ENCODE peak calls at places on chromosomes 6 and 20, in eight cellular contexts. B is activated CD8-positive, alpha-beta T cell treated with anti-CD3 and anti-CD28 coated beads for 36 hours; K is GM12865; S is left ventricle myocardium inferior; Q is heart right ventricle; H is D721Med; V is fibroblast of mammary gland; Y is kidney epithelial cell. O is an unnamed sample.

GRCh38 chr20:17629678-17630089 is 52.4 kb downstream of the RRBP1 start:
- DNase-seq in Q (no peak), Y (no peak), H (no peak), K (no peak), V (no peak), B (no peak), S (no peak), O (no peak)

GRCh38 chr6:35359744-35360348 is 17.5 kb downstream of the PPARD start:
- DNase-seq in V (peak), S (peak), Q (peak), H (no peak), K (no peak), B (no peak), Y (peak), O (peak)

GRCh38 chr20:17568972-17569471 is 853 bp upstream of the DSTN start:
- DNase-seq in K (no peak), Y (peak), Q (peak), S (peak), H (no peak), V (peak), B (peak), O (no peak)

GRCh38 chr6:112144145-112144926 is 56.9 kb downstream of the FAM229B start:
- DNase-seq in V (peak), K (no peak), Q (no peak), Y (no peak), H (no peak), S (no peak), B (no peak), O (no peak)

GRCh38 chr6:33078442-33078841 is 2.7 kb downstream of the HLA-DPB1 start:
- DNase-seq in Q (no peak), V (no peak), S (no peak), B (no peak), Y (no peak), K (no peak), H (no peak), O (no peak)

GRCh38 chr6:143397229-143398222 is 53.0 kb downstream of the ADAT2 start:
- DNase-seq in Y (peak), V (peak), H (no peak), B (peak), S (no peak), K (no peak), Q (peak), O (peak)

GRCh38 chr6:31655349-31656237 is at the start of gene APOM:
- DNase-seq in Y (no peak), S (no peak), Q (no peak), V (no peak), H (no peak), K (no peak), B (no peak), O (peak)

GRCh38 chr6:143745160-143746133 is 67.7 kb downstream of the PHACTR2 start:
- DNase-seq in K (no peak), V (peak), Y (peak), B (no peak), S (no peak), Q (peak), H (no peak), O (peak)

GRCh38 chr6:76852776-76853175 is 610.5 kb downstream of the HTR1B start:
- DNase-seq in S (no peak), B (no peak), K (no peak), Y (no peak), V (peak), Q (no peak), H (no peak), O (no peak)

GRCh38 chr6:100230976-100231316 is 233.8 kb downstream of the SIM1 start:
- DNase-seq in S (no peak), K (no peak), H (no peak), V (peak), Y (peak), Q (no peak), B (no peak), O (no peak)

GRCh38 chr6:167091149-167092107 is 31.5 kb upstream of the CCR6 start:
- DNase-seq in B (no peak), K (peak), V (no peak), Q (no peak), Y (no peak), S (no peak), H (no peak), O (no peak)

GRCh38 chr20:37681384-37681977 is 12.3 kb upstream of the CTNNBL1 start:
- DNase-seq in V (no peak), S (no peak), H (no peak), Q (no peak), Y (no peak), K (no peak), B (no peak), O (no peak)

GRCh38 chr6:27863962-27864905 is 48.0 kb downstream of the OR2B2 start:
- DNase-seq in S (no peak), B (peak), Q (no peak), V (peak), H (no peak), K (peak), Y (no peak), O (no peak)

GRCh38 chr6:13303668-13304017 is 24.7 kb downstream of the TBC1D7 start:
- DNase-seq in V (peak), Q (peak), S (peak), H (no peak), K (peak), Y (no peak), B (peak), O (no peak)

GRCh38 chr6:53598584-53598983 is 53.7 kb upstream of the GCLC start:
- DNase-seq in Q (no peak), B (no peak), K (no peak), Y (no peak), S (no peak), V (no peak), H (no peak), O (no peak)

GRCh38 chr6:113858067-113858604 is 991 bp downstream of the MARCKS start:
- DNase-seq in B (peak), K (peak), Q (peak), S (peak), H (no peak), Y (no peak), V (peak), O (no peak)

GRCh38 chr6:157813757-157814455 is 9.1 kb upstream of the SNX9 start:
- DNase-seq in K (no peak), B (no peak), V (peak), Y (no peak), S (no peak), Q (no peak), H (no peak), O (no peak)

GRCh38 chr6:85449388-85449817 is 480 bp upstream of the NT5E start:
- DNase-seq in V (peak), K (peak), Y (no peak), S (no peak), Q (peak), H (no peak), B (peak), O (no peak)

GRCh38 chr6:41768545-41769308 is 11.0 kb downstream of the FRS3 start:
- DNase-seq in K (peak), S (no peak), Y (no peak), Q (no peak), V (no peak), B (no peak), H (no peak), O (no peak)

GRCh38 chr6:16146527-16146955 is 17.7 kb downstream of the MYLIP start:
- DNase-seq in S (no peak), Q (no peak), H (no peak), B (no peak), Y (no peak), K (no peak), V (no peak), O (no peak)

GRCh38 chr6:108561742-108562502 is 1.2 kb downstream of the FOXO3 start:
- DNase-seq in H (no peak), S (peak), V (peak), Q (peak), Y (no peak), K (no peak), B (no peak), O (no peak)

GRCh38 chr20:2696646-2697045 is 4.1 kb downstream of the EBF4 start:
- DNase-seq in B (no peak), K (no peak), Y (no peak), H (no peak), S (no peak), Q (no peak), V (no peak), O (no peak)

GRCh38 chr6:113529191-113529590 is 328.0 kb upstream of the MARCKS start:
- DNase-seq in H (no peak), S (no peak), K (no peak), Y (no peak), Q (no peak), V (peak), B (no peak), O (no peak)

GRCh38 chr6:137813308-137813707 is 53.8 kb upstream of the TNFAIP3 start:
- DNase-seq in Q (no peak), B (peak), Y (no peak), V (no peak), H (no peak), K (peak), S (no peak), O (no peak)

GRCh38 chr6:12608016-12608860 is 108.3 kb upstream of the PHACTR1 start:
- DNase-seq in Y (no peak), H (no peak), B (no peak), Q (no peak), V (no peak), K (peak), S (no peak), O (no peak)

GRCh38 chr20:17569616-17570346 is at the start of gene DSTN:
- DNase-seq in Q (peak), H (peak), S (peak), V (peak), Y (peak), K (peak), B (peak), O (no peak)

GRCh38 chr6:138240476-138241245 is 22.4 kb upstream of the PBOV1 start:
- DNase-seq in B (no peak), Q (no peak), V (peak), Y (no peak), H (no peak), S (no peak), K (no peak), O (no peak)

GRCh38 chr20:38685853-38686473 is 38.3 kb upstream of the SLC32A1 start:
- DNase-seq in H (no peak), K (peak), Q (peak), V (peak), B (peak), Y (no peak), S (peak), O (no peak)

GRCh38 chr6:154462425-154462824 is 48.1 kb downstream of the CNKSR3 start:
- DNase-seq in K (no peak), Y (no peak), H (no peak), B (no peak), Q (no peak), V (no peak), S (no peak), O (no peak)

GRCh38 chr6:21348462-21349195 is 244.9 kb upstream of the SOX4 start:
- DNase-seq in K (no peak), Y (peak), V (peak), S (peak), B (no peak), H (no peak), Q (peak), O (peak)

GRCh38 chr6:41693866-41694265 is 41.5 kb downstream of the TFEB start:
- DNase-seq in B (no peak), S (no peak), H (no peak), Y (no peak), K (no peak), Q (no peak), V (no peak), O (no peak)

GRCh38 chr6:6803180-6803978 is 214.9 kb downstream of the LY86 start:
- DNase-seq in K (peak), S (no peak), V (no peak), Q (no peak), B (peak), Y (peak), H (no peak), O (no peak)

GRCh38 chr20:40997116-40997515 is 31.5 kb upstream of the TOP1 start:
- DNase-seq in V (no peak), B (no peak), Y (no peak), H (no peak), K (no peak), S (no peak), Q (no peak), O (no peak)

GRCh38 chr6:3489032-3489757 is 32.3 kb upstream of the SLC22A23 start:
- DNase-seq in Q (peak), B (no peak), V (peak), K (no peak), S (no peak), Y (no peak), H (no peak), O (no peak)

GRCh38 chr6:46891396-46891795 is 30.3 kb downstream of the ADGRF5 start:
- DNase-seq in K (no peak), S (no peak), H (no peak), V (no peak), Y (no peak), B (no peak), Q (no peak), O (no peak)

GRCh38 chr6:7108196-7108963 is 619 bp downstream of the RREB1 start:
- DNase-seq in S (peak), Q (peak), B (peak), K (peak), H (no peak), Y (no peak), V (peak), O (no peak)

GRCh38 chr6:7579850-7580249 is 10.1 kb upstream of the SNRNP48 start:
- DNase-seq in H (no peak), B (no peak), V (no peak), S (no peak), Q (no peak), Y (no peak), K (no peak), O (no peak)

GRCh38 chr6:160024152-160024551 is 55.3 kb downstream of the IGF2R start:
- DNase-seq in Q (no peak), S (no peak), Y (no peak), K (no peak), V (no peak), H (no peak), B (no peak), O (no peak)

GRCh38 chr6:89789980-89790379 is 29.6 kb downstream of the MDN1 start:
- DNase-seq in S (no peak), B (no peak), H (no peak), Q (no peak), K (no peak), V (no peak), Y (no peak), O (no peak)

GRCh38 chr6:89790403-89790802 is 29.2 kb downstream of the MDN1 start:
- DNase-seq in B (no peak), Q (no peak), V (no peak), H (no peak), S (no peak), K (no peak), Y (no peak), O (no peak)

GRCh38 chr6:89794324-89794723 is 25.3 kb downstream of the MDN1 start:
- DNase-seq in Y (no peak), V (no peak), Q (no peak), S (no peak), B (peak), H (no peak), K (peak), O (no peak)

GRCh38 chr6:89793586-89793985 is 26.0 kb downstream of the MDN1 start:
- DNase-seq in S (peak), Q (peak), K (no peak), B (no peak), Y (no peak), V (no peak), H (no peak), O (no peak)

DNA sequence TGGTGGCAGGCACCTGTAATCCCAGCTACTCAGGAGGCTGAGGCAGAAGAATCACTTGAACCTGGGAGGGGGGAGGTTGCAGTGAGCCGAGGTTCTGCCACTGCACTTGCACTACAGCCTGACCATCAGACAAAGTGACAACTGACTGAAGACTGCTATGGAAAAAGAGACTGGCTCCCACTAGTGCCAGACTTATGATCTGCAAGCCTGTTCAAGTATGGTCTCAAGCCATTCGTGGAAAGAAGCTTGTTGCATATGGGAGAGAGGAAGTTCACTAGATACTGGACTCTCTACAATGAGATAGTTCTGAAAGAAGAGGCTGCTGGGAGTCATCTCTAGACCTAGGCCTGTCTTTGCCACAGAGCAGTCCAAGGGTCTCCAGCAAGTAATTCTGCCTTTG is 26.7 kb downstream of the MDN1 start:
- DNase-seq in B (peak), H (peak), Y (no peak), S (no peak), Q (no peak), K (peak), V (peak), O (no peak)
- TF ChIP-seq CTCF in B (peak), H (peak), Y (peak), S (peak), Q (peak), K (peak), V (peak), O (peak)

DNA sequence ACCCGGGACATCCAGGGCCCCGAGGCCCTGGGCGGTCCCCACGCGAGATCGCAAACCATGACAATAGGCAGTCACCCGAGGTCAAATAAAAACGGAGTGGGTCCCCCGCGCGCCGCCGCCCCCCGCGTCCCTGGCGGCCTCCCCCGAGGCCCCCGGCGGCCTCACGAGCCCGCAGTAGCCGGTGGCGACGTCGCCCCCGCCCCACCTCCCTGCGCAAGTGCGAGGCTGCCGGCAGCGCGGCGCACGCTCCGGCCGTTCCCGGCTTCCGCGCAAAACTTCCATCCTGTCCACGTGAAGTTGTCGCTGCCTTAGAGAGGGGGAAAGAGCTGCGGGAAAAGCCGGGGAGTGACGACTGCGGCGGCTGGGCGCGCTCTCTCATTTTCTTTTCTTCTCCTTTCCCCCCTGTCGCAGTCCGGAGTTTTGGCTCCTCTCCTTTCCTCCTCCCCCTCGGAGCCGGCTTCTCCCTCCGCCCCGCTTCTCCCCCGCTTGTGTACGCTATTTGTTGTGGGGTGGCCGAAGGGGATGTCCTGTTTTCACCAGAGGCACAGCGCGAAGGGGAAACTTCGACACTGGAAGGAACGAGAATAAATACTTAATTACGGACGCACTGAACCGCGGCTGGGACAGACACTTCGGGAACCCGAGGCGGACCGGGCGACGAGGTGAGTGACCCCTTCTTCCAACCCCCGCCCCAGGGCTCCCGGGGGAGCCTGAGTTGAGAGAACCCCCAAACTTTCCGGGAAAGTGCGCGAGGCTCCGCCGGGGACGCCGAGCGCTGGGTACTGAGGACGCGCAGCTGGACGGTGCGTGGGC is at the start of gene EYA4:
- DNase-seq in V (peak), S (peak), Y (no peak), B (no peak), H (no peak), K (no peak), Q (peak), O (no peak)
- TF ChIP-seq CTCF in V (no peak), S (no peak), Y (no peak), B (no peak), H (no peak), K (no peak), Q (peak), O (no peak)

DNA sequence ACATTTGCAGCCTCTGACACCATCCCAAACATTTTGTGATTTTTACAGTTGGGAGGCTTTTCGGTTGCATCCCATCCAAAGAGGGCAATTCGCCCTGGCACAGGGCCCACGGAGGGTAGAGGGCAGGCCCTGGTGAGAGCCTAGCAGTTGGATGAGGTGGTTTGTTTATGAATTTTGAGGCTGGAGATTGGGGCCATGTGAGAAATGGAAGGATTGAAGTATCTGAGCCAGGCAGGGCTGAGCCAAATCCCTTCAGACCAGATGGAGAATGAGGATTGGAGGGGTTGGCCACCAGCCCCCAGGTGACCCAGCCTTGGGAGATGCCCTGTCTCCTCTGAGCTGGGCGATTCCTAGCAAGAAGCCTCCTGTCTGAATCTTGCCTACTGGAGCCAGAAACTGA is 52.6 kb upstream of the CCDC167 start:
- DNase-seq in H (no peak), S (no peak), B (no peak), Q (no peak), Y (no peak), V (no peak), K (no peak), O (no peak)
- TF ChIP-seq CTCF in H (no peak), S (no peak), B (no peak), Q (no peak), Y (no peak), V (no peak), K (no peak), O (no peak)

GRCh38 chr6:39870950-39871349 is 63.3 kb downstream of the MOCS1 start:
- DNase-seq in Q (no peak), K (no peak), Y (no peak), B (peak), H (no peak), V (no peak), S (no peak), O (no peak)

GRCh38 chr6:39861663-39862062 is 69.5 kb downstream of the DAAM2 start:
- DNase-seq in Y (no peak), B (no peak), V (no peak), H (no peak), Q (peak), K (no peak), S (no peak), O (no peak)

GRCh38 chr6:39873439-39873838 is 60.8 kb downstream of the MOCS1 start:
- DNase-seq in Q (no peak), B (no peak), K (no peak), V (no peak), S (no peak), H (no peak), Y (no peak), O (no peak)

GRCh38 chr6:39865011-39865888 is 69.0 kb downstream of the MOCS1 start:
- DNase-seq in H (peak), K (peak), Q (peak), Y (no peak), V (peak), B (peak), S (peak), O (no peak)

GRCh38 chr6:39867592-39867991 is 66.7 kb downstream of the MOCS1 start:
- DNase-seq in Q (no peak), S (no peak), K (no peak), B (no peak), V (no peak), H (no peak), Y (no peak), O (no peak)
- TF ChIP-seq CTCF in Q (no peak), S (no peak), K (no peak), B (no peak), V (no peak), H (no peak), Y (peak), O (peak)

O was measured in epithelial cell of proximal tubule.